ENCODE peak calls at places on chromosomes 16 and 17, in six cellular contexts. One of them, this sample, is unnamed.
A peak's percentile ranks its signal among the peaks of the same experiment; 100 is the strongest.

GRCh38 chr17:62059394-62059793 is 5.7 kb downstream of the MED13 start:
- DNase-seq in PC-3: no peak
- DNase-seq in GM23248: no peak
- DNase-seq in HCT116: no peak
- DNase-seq in neuronal stem cell: no peak
- DNase-seq in Karpas-422: no peak
- DNase-seq in this sample: no peak

GRCh38 chr17:75075597-75076253 is 12.0 kb upstream of the SLC16A5 start:
- DNase-seq in PC-3: no peak
- DNase-seq in GM23248: no peak
- DNase-seq in HCT116: no peak
- DNase-seq in neuronal stem cell: no peak
- DNase-seq in Karpas-422: no peak
- DNase-seq in this sample: no peak

GRCh38 chr16:86010680-86011141 is 111.7 kb downstream of the IRF8 start:
- DNase-seq in PC-3: no peak
- DNase-seq in GM23248: no peak
- DNase-seq in HCT116: no peak
- DNase-seq in neuronal stem cell: no peak
- DNase-seq in Karpas-422: no peak
- DNase-seq in this sample: no peak

GRCh38 chr17:66952031-66952524 is 12.4 kb upstream of the CACNG4 start:
- DNase-seq in PC-3: peak; percentile 100
- DNase-seq in GM23248: peak; percentile 98
- DNase-seq in HCT116: peak; percentile 99
- DNase-seq in neuronal stem cell: no peak
- DNase-seq in Karpas-422: no peak
- DNase-seq in this sample: peak; percentile 97

GRCh38 chr17:1629647-1630310 is 1.1 kb upstream of the SLC43A2 start:
- DNase-seq in PC-3: peak; percentile 61
- DNase-seq in GM23248: peak; percentile 64
- DNase-seq in HCT116: peak; percentile 29
- DNase-seq in neuronal stem cell: no peak
- DNase-seq in Karpas-422: peak; percentile 95
- DNase-seq in this sample: no peak

GRCh38 chr17:22704674-22705073 is 1012.4 kb downstream of the KCNJ18 start:
- DNase-seq in PC-3: peak; percentile 8
- DNase-seq in GM23248: peak; percentile 4
- DNase-seq in HCT116: no peak
- DNase-seq in neuronal stem cell: no peak
- DNase-seq in Karpas-422: peak; percentile 47
- DNase-seq in this sample: no peak

GRCh38 chr16:86222965-86223551 is 287.3 kb upstream of the FOXF1 start:
- DNase-seq in PC-3: peak; percentile 72
- DNase-seq in GM23248: peak; percentile 92
- DNase-seq in HCT116: no peak
- DNase-seq in neuronal stem cell: no peak
- DNase-seq in Karpas-422: no peak
- DNase-seq in this sample: no peak

GRCh38 chr17:58985265-58985810 is 121.3 kb downstream of the TRIM37 start:
- DNase-seq in PC-3: no peak
- DNase-seq in GM23248: no peak
- DNase-seq in HCT116: no peak
- DNase-seq in neuronal stem cell: no peak
- DNase-seq in Karpas-422: no peak
- DNase-seq in this sample: no peak

GRCh38 chr17:68383443-68384321 is 73.6 kb downstream of the WIPI1 start:
- DNase-seq in PC-3: peak; percentile 37
- DNase-seq in GM23248: peak; percentile 91
- DNase-seq in HCT116: peak; percentile 86
- DNase-seq in neuronal stem cell: no peak
- DNase-seq in Karpas-422: no peak
- DNase-seq in this sample: no peak

GRCh38 chr16:64089697-64090096 is 1032.2 kb downstream of the CDH11 start:
- DNase-seq in PC-3: peak; percentile 53
- DNase-seq in GM23248: peak; percentile 38
- DNase-seq in HCT116: no peak
- DNase-seq in neuronal stem cell: peak; percentile 32
- DNase-seq in Karpas-422: peak; percentile 94
- DNase-seq in this sample: no peak

GRCh38 chr16:19005561-19006445 is 22.1 kb downstream of the TMC7 start:
- DNase-seq in PC-3: peak; percentile 97
- DNase-seq in GM23248: peak; percentile 54
- DNase-seq in HCT116: peak; percentile 78
- DNase-seq in neuronal stem cell: no peak
- DNase-seq in Karpas-422: no peak
- DNase-seq in this sample: peak; percentile 97

GRCh38 chr16:64339052-64339770 is 782.7 kb downstream of the CDH11 start:
- DNase-seq in PC-3: peak; percentile 74
- DNase-seq in GM23248: peak; percentile 91
- DNase-seq in HCT116: no peak
- DNase-seq in neuronal stem cell: no peak
- DNase-seq in Karpas-422: peak; percentile 70
- DNase-seq in this sample: no peak

GRCh38 chr17:48153711-48154642 is 46.4 kb downstream of the SNX11 start:
- DNase-seq in PC-3: peak; percentile 64
- DNase-seq in GM23248: peak; percentile 72
- DNase-seq in HCT116: peak; percentile 45
- DNase-seq in neuronal stem cell: no peak
- DNase-seq in Karpas-422: peak; percentile 78
- DNase-seq in this sample: no peak

GRCh38 chr16:47258874-47259461 is 115.2 kb upstream of the NETO2 start:
- DNase-seq in PC-3: peak; percentile 46
- DNase-seq in GM23248: peak; percentile 46
- DNase-seq in HCT116: peak; percentile 18
- DNase-seq in neuronal stem cell: no peak
- DNase-seq in Karpas-422: peak; percentile 83
- DNase-seq in this sample: no peak

GRCh38 chr16:24075929-24076716 is 180.0 kb upstream of the CACNG3 start:
- DNase-seq in PC-3: peak; percentile 1
- DNase-seq in GM23248: peak; percentile 2
- DNase-seq in HCT116: peak; percentile 10
- DNase-seq in neuronal stem cell: no peak
- DNase-seq in Karpas-422: no peak
- DNase-seq in this sample: no peak

GRCh38 chr17:4539576-4540223 is 15.5 kb downstream of the MYBBP1A start:
- DNase-seq in PC-3: no peak
- DNase-seq in GM23248: no peak
- DNase-seq in HCT116: no peak
- DNase-seq in neuronal stem cell: no peak
- DNase-seq in Karpas-422: no peak
- DNase-seq in this sample: no peak

GRCh38 chr16:50547944-50548658 is at the start of gene NKD1:
- DNase-seq in PC-3: peak; percentile 26
- DNase-seq in GM23248: peak; percentile 75
- DNase-seq in HCT116: peak; percentile 12
- DNase-seq in neuronal stem cell: peak; percentile 74
- DNase-seq in Karpas-422: no peak
- DNase-seq in this sample: no peak

GRCh38 chr16:46889942-46890300 is 5.8 kb downstream of the GPT2 start:
- DNase-seq in PC-3: no peak
- DNase-seq in GM23248: no peak
- DNase-seq in HCT116: no peak
- DNase-seq in neuronal stem cell: no peak
- DNase-seq in Karpas-422: peak; percentile 50
- DNase-seq in this sample: no peak

GRCh38 chr16:4369006-4369766 is 2.5 kb upstream of the VASN start:
- DNase-seq in PC-3: peak; percentile 83
- DNase-seq in GM23248: peak; percentile 89
- DNase-seq in HCT116: no peak
- DNase-seq in neuronal stem cell: no peak
- DNase-seq in Karpas-422: no peak
- DNase-seq in this sample: no peak

GRCh38 chr17:34393401-34393800 is 30.4 kb upstream of the CCL1 start:
- DNase-seq in PC-3: no peak
- DNase-seq in GM23248: no peak
- DNase-seq in HCT116: no peak
- DNase-seq in neuronal stem cell: no peak
- DNase-seq in Karpas-422: no peak
- DNase-seq in this sample: no peak

GRCh38 chr17:27469256-27469655 is 13.0 kb downstream of the KSR1 start:
- DNase-seq in PC-3: no peak
- DNase-seq in GM23248: no peak
- DNase-seq in HCT116: no peak
- DNase-seq in neuronal stem cell: no peak
- DNase-seq in Karpas-422: no peak
- DNase-seq in this sample: no peak

GRCh38 chr16:67968440-67969285 is at the start of gene SLC12A4:
- DNase-seq in PC-3: peak; percentile 76
- DNase-seq in GM23248: peak; percentile 88
- DNase-seq in HCT116: peak; percentile 19
- DNase-seq in neuronal stem cell: peak; percentile 64
- DNase-seq in Karpas-422: peak; percentile 94
- DNase-seq in this sample: no peak

GRCh38 chr17:44108440-44109311 is 14.8 kb downstream of the HDAC5 start:
- DNase-seq in PC-3: no peak
- DNase-seq in GM23248: peak; percentile 99
- DNase-seq in HCT116: no peak
- DNase-seq in neuronal stem cell: no peak
- DNase-seq in Karpas-422: no peak
- DNase-seq in this sample: no peak

DNA sequence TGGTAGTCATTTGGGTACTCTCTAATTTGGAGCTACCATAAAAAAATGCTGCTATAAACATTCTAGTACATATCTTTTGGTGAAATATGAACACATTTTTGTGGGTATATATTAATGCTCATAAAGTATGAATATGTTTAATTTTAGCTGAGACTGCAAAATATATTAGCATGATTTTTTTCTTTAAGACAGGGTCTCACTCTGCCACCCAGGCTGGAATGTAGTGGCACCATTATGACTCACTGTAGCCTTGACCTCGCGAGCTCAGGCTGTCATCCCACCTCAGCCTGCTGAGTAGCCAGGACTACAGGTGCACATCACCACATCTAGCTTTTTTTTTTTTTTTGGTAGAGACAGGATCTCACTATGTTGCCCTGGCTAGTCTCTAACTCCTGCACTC is 371.7 kb downstream of the SOX9 start:
- DNase-seq in PC-3: no peak
- DNase-seq in GM23248: no peak
- DNase-seq in HCT116: no peak
- DNase-seq in neuronal stem cell: no peak
- DNase-seq in Karpas-422: no peak
- DNase-seq in this sample: no peak
- H3K4me1 ChIP-seq in PC-3: no peaks in the 10 kb centered on the region
- H3K4me1 ChIP-seq in GM23248: no peaks in the 10 kb centered on the region
- H3K4me1 ChIP-seq in HCT116: peaks cover 6% of the 10 kb centered on the region
- H3K4me1 ChIP-seq in neuronal stem cell: peaks cover 4% of the 10 kb centered on the region
- H3K4me1 ChIP-seq in Karpas-422: no peaks in the 10 kb centered on the region
- H3K4me1 ChIP-seq in this sample: peaks cover 18% of the 10 kb centered on the region

GRCh38 chr16:83802135-83802534 is 5.6 kb upstream of the HSBP1 start:
- DNase-seq in PC-3: peak; percentile 93
- DNase-seq in GM23248: peak; percentile 93
- DNase-seq in HCT116: no peak
- DNase-seq in neuronal stem cell: no peak
- DNase-seq in Karpas-422: no peak
- DNase-seq in this sample: peak; percentile 7
- H2AFZ ChIP-seq in PC-3: peak overlapping the region; percentile 56
- H2AFZ ChIP-seq in GM23248: peak overlapping the region; percentile 71
- H2AFZ ChIP-seq in HCT116: no peak overlapping the region
- H2AFZ ChIP-seq in neuronal stem cell: no peak overlapping the region
- H2AFZ ChIP-seq in Karpas-422: no peak overlapping the region
- H2AFZ ChIP-seq in this sample: peak overlapping the region; percentile 25

DNA sequence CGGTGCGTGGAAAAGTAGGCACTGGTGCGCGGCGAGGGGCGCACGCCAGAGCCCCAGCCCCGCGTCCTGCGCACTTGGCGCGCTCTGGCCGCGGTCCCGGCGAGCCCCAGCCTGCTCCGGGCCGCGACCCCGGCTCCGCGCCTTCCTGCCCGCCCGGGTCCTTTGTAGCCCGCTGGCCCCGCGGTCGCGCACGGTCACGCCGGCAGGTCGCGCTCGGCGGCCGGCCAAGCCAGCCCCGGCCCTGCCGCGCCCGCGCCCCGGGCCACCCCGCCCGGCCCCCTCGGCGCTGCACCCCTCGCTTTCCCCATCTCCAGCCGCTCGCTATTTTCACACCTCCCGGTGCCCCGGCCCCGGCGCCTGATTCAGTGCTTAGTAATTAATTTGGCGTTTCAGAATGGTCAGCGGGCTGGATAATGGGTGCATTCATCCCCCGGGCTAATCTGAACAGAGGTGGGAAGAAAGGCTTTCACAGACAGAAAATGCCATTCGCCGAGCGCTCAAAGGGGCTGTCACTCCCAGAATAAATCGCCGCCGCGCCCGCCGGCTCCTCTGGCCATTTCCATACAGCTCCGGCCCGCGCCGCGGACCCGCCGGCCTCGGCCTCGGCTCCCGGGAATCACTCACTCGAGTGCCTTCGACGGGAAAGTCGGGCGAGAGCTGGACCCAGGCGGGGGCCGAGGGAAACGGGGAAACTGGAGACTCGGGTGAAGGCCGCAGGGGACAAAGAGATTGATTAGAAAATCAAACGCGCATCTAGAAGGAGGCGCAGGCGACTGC is 17.8 kb upstream of the NTN1 start:
- DNase-seq in PC-3: no peak
- DNase-seq in GM23248: peak; percentile 12
- DNase-seq in HCT116: no peak
- DNase-seq in neuronal stem cell: peak; percentile 88
- DNase-seq in Karpas-422: no peak
- DNase-seq in this sample: no peak
- H3K9ac ChIP-seq in PC-3: no peak overlapping the region
- H3K9ac ChIP-seq in GM23248: no peak overlapping the region
- H3K9ac ChIP-seq in HCT116: no peak overlapping the region
- H3K9ac ChIP-seq in neuronal stem cell: peak overlapping the region; percentile 27
- H3K9ac ChIP-seq in Karpas-422: no peak overlapping the region
- H3K9ac ChIP-seq in this sample: no peak overlapping the region

GRCh38 chr17:57543230-57543629 is 201.9 kb downstream of the CCDC182 start:
- DNase-seq in PC-3: no peak
- DNase-seq in GM23248: no peak
- DNase-seq in HCT116: no peak
- DNase-seq in neuronal stem cell: no peak
- DNase-seq in Karpas-422: no peak
- DNase-seq in this sample: no peak

GRCh38 chr17:57544834-57545463 is 200.2 kb downstream of the CCDC182 start:
- DNase-seq in PC-3: no peak
- DNase-seq in GM23248: no peak
- DNase-seq in HCT116: no peak
- DNase-seq in neuronal stem cell: no peak
- DNase-seq in Karpas-422: no peak
- DNase-seq in this sample: no peak

GRCh38 chr17:57544381-57544780 is 200.7 kb downstream of the CCDC182 start:
- DNase-seq in PC-3: no peak
- DNase-seq in GM23248: no peak
- DNase-seq in HCT116: no peak
- DNase-seq in neuronal stem cell: no peak
- DNase-seq in Karpas-422: no peak
- DNase-seq in this sample: no peak

GRCh38 chr17:57548421-57549385 is 196.4 kb downstream of the CCDC182 start:
- DNase-seq in PC-3: no peak
- DNase-seq in GM23248: no peak
- DNase-seq in HCT116: no peak
- DNase-seq in neuronal stem cell: no peak
- DNase-seq in Karpas-422: no peak
- DNase-seq in this sample: no peak

DNA sequence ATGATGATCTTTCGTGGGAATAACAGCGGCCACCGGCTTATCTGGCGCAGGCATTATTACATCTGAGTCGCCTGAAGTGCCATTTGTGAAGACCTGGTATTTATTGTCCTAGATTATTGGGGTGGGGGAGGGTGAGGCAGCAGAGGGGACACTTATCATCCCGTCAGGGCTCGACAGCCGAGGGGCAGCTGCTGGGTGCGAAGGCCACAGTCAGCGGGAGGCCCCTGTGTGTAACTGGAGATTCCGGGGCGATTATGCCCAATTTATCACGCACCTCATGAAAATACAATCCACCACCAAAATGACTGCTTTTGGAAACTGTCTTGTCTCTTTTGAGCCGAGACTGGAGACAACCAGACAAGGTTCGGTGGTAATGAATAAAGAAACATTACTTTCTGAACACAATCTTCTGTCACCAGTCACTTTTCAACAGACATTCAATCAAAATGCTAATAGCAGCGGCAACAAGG is 199.2 kb downstream of the CCDC182 start:
- DNase-seq in PC-3: no peak
- DNase-seq in GM23248: no peak
- DNase-seq in HCT116: no peak
- DNase-seq in neuronal stem cell: no peak
- DNase-seq in Karpas-422: no peak
- DNase-seq in this sample: no peak
- H3K4me1 ChIP-seq in PC-3: no peaks in the 10 kb centered on the region
- H3K4me1 ChIP-seq in GM23248: no peaks in the 10 kb centered on the region
- H3K4me1 ChIP-seq in HCT116: peaks cover 14% of the 10 kb centered on the region
- H3K4me1 ChIP-seq in neuronal stem cell: peaks cover 53% of the 10 kb centered on the region
- H3K4me1 ChIP-seq in Karpas-422: peaks cover 100% of the 10 kb centered on the region
- H3K4me1 ChIP-seq in this sample: peaks cover 9% of the 10 kb centered on the region

This sample was measured in keratinocyte.